ENCODE peak calls at places on chromosomes 11 and 22, in six cellular contexts. E is CD8-positive, alpha-beta T cell; C is astrocyte; V is mucosa of descending colon; K is DND-41; D is psoas muscle. T is an unnamed sample.

GRCh38 chr22:37732699-37733607 is 36.1 kb downstream of the TRIOBP start:
- DNase-seq in V (no peak), K (no peak), D (no peak), E (no peak), C (no peak), T (no peak)

GRCh38 chr11:77361184-77361583 is 59.7 kb upstream of the GDPD4 start:
- DNase-seq in E (no peak), C (peak; percentile 85), V (no peak), K (no peak), D (no peak), T (peak; percentile 33)

GRCh38 chr11:121236115-121237001 is 56.2 kb upstream of the SC5D start:
- DNase-seq in D (no peak), V (no peak), C (peak; percentile 80), E (no peak), K (no peak), T (peak; percentile 45)

GRCh38 chr11:126049159-126049558 is 13.5 kb downstream of the CDON start:
- DNase-seq in V (no peak), C (no peak), E (no peak), K (no peak), D (no peak), T (no peak)

GRCh38 chr22:20781272-20781990 is 7.5 kb downstream of the SERPIND1 start:
- DNase-seq in E (no peak), D (no peak), K (no peak), C (peak; percentile 30), V (no peak), T (peak; percentile 90)

GRCh38 chr11:94728541-94728940 is 39.6 kb upstream of the AMOTL1 start:
- DNase-seq in C (peak; percentile 81), K (no peak), D (no peak), V (no peak), E (no peak), T (peak; percentile 53)

GRCh38 chr11:81990659-81991443 is 742.8 kb downstream of the FAM181B start:
- DNase-seq in C (no peak), K (no peak), V (no peak), D (no peak), E (no peak), T (no peak)

GRCh38 chr11:34426766-34427170 is 12.0 kb upstream of the CAT start:
- DNase-seq in E (no peak), D (no peak), C (peak; percentile 37), V (no peak), K (no peak), T (no peak)

GRCh38 chr11:112289588-112290461 is 29.2 kb upstream of the PLET1 start:
- DNase-seq in E (peak; percentile 91), V (peak; percentile 91), K (peak; percentile 83), C (no peak), D (peak; percentile 91), T (peak; percentile 37)

GRCh38 chr22:37154925-37155712 is 5.4 kb upstream of the IL2RB start:
- DNase-seq in E (no peak), C (no peak), V (no peak), K (no peak), D (no peak), T (peak; percentile 25)

GRCh38 chr11:47225552-47226137 is 10.9 kb downstream of the DDB2 start:
- DNase-seq in V (no peak), D (no peak), C (no peak), K (no peak), E (no peak), T (no peak)

GRCh38 chr22:26134654-26135330 is 34.5 kb upstream of the SEZ6L start:
- DNase-seq in V (no peak), D (no peak), C (no peak), E (no peak), K (peak; percentile 9), T (no peak)

GRCh38 chr22:50697667-50698506 is 25.3 kb downstream of the SHANK3 start:
- DNase-seq in E (no peak), D (peak; percentile 41), C (no peak), V (peak; percentile 23), K (no peak), T (no peak)

GRCh38 chr22:32200752-32201151 is 4.1 kb downstream of the RFPL2 start:
- DNase-seq in K (no peak), C (no peak), D (no peak), V (no peak), E (no peak), T (no peak)

GRCh38 chr11:116782728-116783127 is 5.1 kb downstream of the ZPR1 start:
- DNase-seq in E (no peak), D (no peak), K (no peak), C (peak; percentile 48), V (no peak), T (peak; percentile 73)

GRCh38 chr11:96015911-96016565 is 92.1 kb upstream of the MTMR2 start:
- DNase-seq in E (peak; percentile 57), C (no peak), V (no peak), D (no peak), K (peak; percentile 75), T (no peak)

GRCh38 chr11:85941380-85941973 is 86.3 kb downstream of the CCDC83 start:
- DNase-seq in V (no peak), E (no peak), C (peak; percentile 39), K (no peak), D (peak; percentile 52), T (peak; percentile 50)

GRCh38 chr11:106601637-106602297 is 416.5 kb downstream of the GUCY1A2 start:
- DNase-seq in E (no peak), D (no peak), V (no peak), C (no peak), K (no peak), T (no peak)

GRCh38 chr11:106608677-106609076 is 409.6 kb downstream of the GUCY1A2 start:
- DNase-seq in C (peak; percentile 41), D (no peak), K (no peak), V (no peak), E (no peak), T (peak; percentile 90)

DNA sequence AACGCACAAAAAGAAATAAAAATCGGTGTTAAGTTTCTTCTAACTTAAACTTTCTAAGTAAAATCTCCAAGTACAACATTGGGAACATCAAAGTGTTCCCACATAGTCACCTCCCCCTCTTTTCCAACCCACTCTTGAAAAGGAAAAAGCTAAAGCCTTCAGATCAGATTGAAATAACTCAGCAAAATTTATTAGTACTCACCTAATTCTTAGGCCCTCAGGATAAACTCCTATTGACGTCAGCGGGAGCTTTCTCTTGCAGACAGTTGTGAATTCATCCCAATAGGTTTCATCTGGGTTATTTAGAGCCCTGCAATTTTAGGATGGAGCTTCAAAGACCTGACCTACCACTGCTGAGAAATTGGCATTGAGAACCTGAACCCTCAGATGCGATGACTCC is 414.3 kb downstream of the GUCY1A2 start:
- DNase-seq in C (no peak), E (no peak), K (no peak), D (no peak), V (no peak), T (no peak)
- H3K36me3 ChIP-seq in C (no peaks in the 10 kb centered on the region), E (no peaks in the 10 kb centered on the region), K (no peaks in the 10 kb centered on the region), D (no peaks in the 10 kb centered on the region), V (no peaks in the 10 kb centered on the region), T (no peaks in the 10 kb centered on the region)

GRCh38 chr11:89625171-89625570 is 84.9 kb upstream of the TRIM77 start:
- DNase-seq in C (no peak), D (no peak), K (no peak), V (no peak), E (no peak), T (no peak)
- TF ChIP-seq CTCF in C (peak; percentile 6), D (no peak), K (no peak), V (no peak), E (no peak), T (peak; percentile 4)

GRCh38 chr11:39630365-39630764 is 1829.1 kb downstream of the LRRC4C start:
- DNase-seq in C (no peak), V (no peak), K (no peak), D (no peak), E (no peak), T (no peak)
- H3K4me3 ChIP-seq in C (no peak overlapping the region), V (no peak overlapping the region), K (no peak overlapping the region), D (no peak overlapping the region), E (no peak overlapping the region), T (no peak overlapping the region)

GRCh38 chr11:10587995-10588394 is 19.5 kb upstream of the LYVE1 start:
- DNase-seq in C (no peak), E (no peak), K (no peak), V (no peak), D (no peak), T (no peak)
- H3K36me3 ChIP-seq in C (no peaks in the 10 kb centered on the region), E (no peaks in the 10 kb centered on the region), K (no peaks in the 10 kb centered on the region), V (no peaks in the 10 kb centered on the region), D (no peaks in the 10 kb centered on the region), T (no peaks in the 10 kb centered on the region)

GRCh38 chr11:74326665-74327064 is 15.2 kb upstream of the P4HA3 start:
- DNase-seq in V (no peak), C (no peak), D (no peak), E (no peak), K (no peak), T (no peak)
- TF ChIP-seq CTCF in V (no peak), C (no peak), D (no peak), E (no peak), K (no peak), T (no peak)

GRCh38 chr11:3160252-3161031 is 4.7 kb downstream of the OSBPL5 start:
- DNase-seq in K (no peak), D (peak; percentile 93), E (no peak), V (peak; percentile 88), C (peak; percentile 87), T (peak; percentile 58)

GRCh38 chr11:3158131-3158591 is 6.9 kb downstream of the OSBPL5 start:
- DNase-seq in D (peak; percentile 38), V (peak; percentile 20), E (no peak), K (no peak), C (no peak), T (no peak)

GRCh38 chr11:3159296-3160190 is 5.6 kb downstream of the OSBPL5 start:
- DNase-seq in E (no peak), V (peak; percentile 60), C (no peak), K (no peak), D (peak; percentile 83), T (no peak)

GRCh38 chr11:3157381-3158130 is 7.6 kb downstream of the OSBPL5 start:
- DNase-seq in E (peak; percentile 61), V (peak; percentile 24), K (peak; percentile 48), D (peak; percentile 55), C (no peak), T (peak; percentile 13)

GRCh38 chr11:3158821-3159220 is 6.3 kb downstream of the OSBPL5 start:
- DNase-seq in E (no peak), D (peak; percentile 20), C (no peak), V (no peak), K (no peak), T (no peak)
- H3K4me3 ChIP-seq in E (no peak overlapping the region), D (no peak overlapping the region), C (no peak overlapping the region), V (no peak overlapping the region), K (no peak overlapping the region), T (no peak overlapping the region)

DNA sequence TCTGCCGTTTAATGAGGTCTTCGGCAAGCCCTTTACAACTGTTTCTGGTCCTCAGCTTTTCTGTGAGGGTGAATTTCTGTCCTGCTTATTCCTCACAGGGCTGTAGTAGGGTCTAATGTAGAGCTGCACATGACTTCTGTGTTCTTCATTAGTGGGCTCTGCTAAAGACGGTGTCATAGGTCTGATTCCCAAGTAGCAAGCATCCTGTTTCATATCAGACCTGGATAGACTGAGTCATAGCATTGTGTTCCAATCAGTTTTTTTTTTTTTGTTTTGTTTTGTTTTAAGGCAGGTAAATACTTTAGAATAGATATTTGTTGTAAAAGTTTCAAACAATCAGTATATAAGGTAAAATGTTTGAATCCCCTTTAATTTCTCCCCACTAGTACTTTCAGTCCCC is 35.4 kb downstream of the BIRC2 start:
- DNase-seq in C (no peak), K (no peak), V (no peak), E (no peak), D (no peak), T (peak; percentile 18)
- H3K36me3 ChIP-seq in C (peaks cover 47% of the 10 kb centered on the region), K (peaks cover 45% of the 10 kb centered on the region), V (peaks cover 6% of the 10 kb centered on the region), E (peaks cover 13% of the 10 kb centered on the region), D (peaks cover 87% of the 10 kb centered on the region), T (peaks cover 4% of the 10 kb centered on the region)

GRCh38 chr11:100072131-100072530 is 615.0 kb upstream of the ARHGAP42 start:
- DNase-seq in V (no peak), C (no peak), K (no peak), D (no peak), E (no peak), T (peak; percentile 5)
- TF ChIP-seq CTCF in V (no peak), C (no peak), K (no peak), D (no peak), E (no peak), T (no peak)

T was measured in bronchial epithelial cell.